ENCODE peak calls at places on chromosome 1, in eight cellular contexts. X is GM12865, S is GM10248, Q is kidney, W is GM06990, J is colonic mucosa, R is B cell, L is fibroblast of mammary gland. U is an unnamed sample.

GRCh38 chr1:163170975-163171676 is 31.6 kb downstream of the RGS5 start:
- DNase-seq in R (no peak), Q (no peak), L (peak; percentile 75), J (no peak), S (no peak), W (no peak), X (no peak), U (no peak)

GRCh38 chr1:184789899-184790298 is 35.2 kb upstream of the EDEM3 start:
- DNase-seq in Q (no peak), J (no peak), S (no peak), R (no peak), X (no peak), W (no peak), L (peak; percentile 86), U (no peak)

GRCh38 chr1:222754386-222755139 is 17.6 kb downstream of the FAM177B start:
- DNase-seq in X (no peak), L (peak; percentile 97), Q (peak; percentile 76), S (no peak), J (no peak), R (no peak), W (no peak), U (no peak)

GRCh38 chr1:246567258-246568235 is 1.3 kb downstream of the CNST start:
- DNase-seq in S (no peak), X (peak; percentile 32), Q (peak; percentile 14), W (no peak), J (no peak), L (peak; percentile 81), R (no peak), U (no peak)

GRCh38 chr1:63277195-63278192 is 44.9 kb upstream of the FOXD3 start:
- DNase-seq in W (no peak), L (no peak), S (no peak), Q (no peak), J (peak; percentile 56), X (no peak), R (no peak), U (no peak)

GRCh38 chr1:171455967-171456366 is 29.4 kb upstream of the PRRC2C start:
- DNase-seq in L (no peak), J (no peak), X (no peak), W (no peak), Q (no peak), R (no peak), S (no peak), U (no peak)

GRCh38 chr1:46131093-46131492 is 1.3 kb downstream of the PIK3R3 start:
- DNase-seq in S (no peak), W (no peak), X (peak; percentile 23), L (no peak), R (no peak), J (no peak), Q (no peak), U (no peak)

GRCh38 chr1:3530931-3531818 is 76.7 kb downstream of the ARHGEF16 start:
- DNase-seq in R (peak; percentile 98), S (no peak), L (peak; percentile 8), W (no peak), X (peak; percentile 13), Q (peak; percentile 92), J (peak; percentile 84), U (peak; percentile 74)

GRCh38 chr1:9281907-9282306 is 10.8 kb upstream of the SPSB1 start:
- DNase-seq in W (no peak), Q (peak; percentile 53), J (no peak), R (no peak), L (no peak), X (no peak), S (no peak), U (no peak)

GRCh38 chr1:177753655-177754054 is 216.2 kb downstream of the SEC16B start:
- DNase-seq in L (no peak), W (no peak), R (no peak), Q (no peak), X (no peak), S (no peak), J (no peak), U (no peak)

GRCh38 chr1:29217633-29218032 is 13.1 kb downstream of the MECR start:
- DNase-seq in R (no peak), S (no peak), Q (no peak), J (no peak), L (no peak), X (no peak), W (no peak), U (no peak)

GRCh38 chr1:30750751-30751291 is 6.8 kb downstream of the LAPTM5 start:
- DNase-seq in S (no peak), R (peak; percentile 77), J (no peak), L (no peak), Q (peak; percentile 72), X (peak; percentile 86), W (peak; percentile 79), U (no peak)

GRCh38 chr1:247110627-247111258 is 6.6 kb upstream of the ZNF669 start:
- DNase-seq in J (no peak), R (no peak), X (no peak), L (peak; percentile 28), W (no peak), Q (no peak), S (no peak), U (no peak)

GRCh38 chr1:209105769-209106168 is 477.7 kb upstream of the CAMK1G start:
- DNase-seq in R (no peak), Q (no peak), L (no peak), X (no peak), W (no peak), J (no peak), S (no peak), U (no peak)

GRCh38 chr1:74733616-74734484 is 898 bp downstream of the TYW3 start:
- DNase-seq in L (peak; percentile 82), R (peak; percentile 40), S (peak; percentile 53), J (peak; percentile 60), Q (no peak), W (no peak), X (peak; percentile 85), U (no peak)

GRCh38 chr1:181469829-181470228 is 13.5 kb upstream of the CACNA1E start:
- DNase-seq in X (no peak), W (no peak), R (no peak), S (no peak), L (peak; percentile 71), Q (no peak), J (no peak), U (no peak)

GRCh38 chr1:61797045-61797755 is 54.9 kb downstream of the PATJ start:
- DNase-seq in L (no peak), S (no peak), J (no peak), R (no peak), Q (no peak), W (no peak), X (no peak), U (no peak)

GRCh38 chr1:156489935-156490293 is 10.7 kb downstream of the MEF2D start:
- DNase-seq in W (no peak), L (no peak), X (no peak), J (no peak), S (no peak), R (no peak), Q (no peak), U (no peak)

GRCh38 chr1:169944621-169945020 is 50.9 kb upstream of the SCYL3 start:
- DNase-seq in Q (no peak), S (no peak), L (no peak), J (no peak), R (no peak), W (no peak), X (no peak), U (no peak)

GRCh38 chr1:236830560-236830959 is 35.5 kb downstream of the MTR start:
- DNase-seq in L (no peak), W (no peak), Q (no peak), J (no peak), X (no peak), R (no peak), S (no peak), U (no peak)

GRCh38 chr1:150764617-150765090 is 924 bp downstream of the CTSS start:
- DNase-seq in S (no peak), X (peak; percentile 65), R (no peak), L (peak; percentile 80), J (no peak), W (peak; percentile 15), Q (no peak), U (no peak)

GRCh38 chr1:3500265-3500835 is 45.9 kb downstream of the ARHGEF16 start:
- DNase-seq in W (no peak), R (no peak), J (no peak), X (no peak), Q (no peak), S (no peak), L (no peak), U (no peak)

GRCh38 chr1:79594121-79594698 is 587.7 kb upstream of the ADGRL4 start:
- DNase-seq in J (no peak), R (no peak), W (no peak), L (no peak), Q (no peak), X (no peak), S (no peak), U (no peak)

GRCh38 chr1:230643887-230644286 is 1.6 kb downstream of the COG2 start:
- DNase-seq in W (no peak), J (no peak), S (peak; percentile 18), Q (no peak), X (peak; percentile 27), L (peak; percentile 10), R (no peak), U (no peak)
- TF ChIP-seq CTCF in W (peak; percentile 15), J (no peak), S (no peak), Q (no peak), X (peak; percentile 5), L (no peak), R (no peak), U (no peak)

GRCh38 chr1:67791261-67791660 is 42.0 kb downstream of the GNG12 start:
- DNase-seq in J (no peak), R (no peak), L (peak; percentile 79), Q (no peak), X (no peak), S (no peak), W (no peak), U (no peak)
- TF ChIP-seq CTCF in J (no peak), R (no peak), L (no peak), Q (no peak), X (no peak), S (no peak), W (no peak), U (no peak)

GRCh38 chr1:203440780-203441179 is 34.8 kb upstream of the PRELP start:
- DNase-seq in R (peak; percentile 30), Q (peak; percentile 91), J (peak; percentile 79), L (peak; percentile 58), S (peak; percentile 45), X (peak; percentile 57), W (peak; percentile 22), U (peak; percentile 66)
- TF ChIP-seq CTCF in R (no peak), Q (no peak), J (peak; percentile 49), L (peak; percentile 48), S (peak; percentile 43), X (peak; percentile 43), W (peak; percentile 54), U (no peak)

GRCh38 chr1:218813247-218813646 is 360.4 kb upstream of the LYPLAL1 start:
- DNase-seq in W (no peak), X (no peak), R (no peak), Q (no peak), S (no peak), L (peak; percentile 69), J (no peak), U (no peak)

GRCh38 chr1:218810336-218810735 is 363.3 kb upstream of the LYPLAL1 start:
- DNase-seq in X (no peak), J (no peak), R (no peak), L (peak; percentile 55), W (no peak), S (no peak), Q (no peak), U (no peak)

GRCh38 chr1:218811497-218811896 is 362.2 kb upstream of the LYPLAL1 start:
- DNase-seq in W (no peak), S (no peak), Q (no peak), L (peak; percentile 72), R (no peak), J (no peak), X (no peak), U (no peak)

GRCh38 chr1:218815076-218815475 is 358.6 kb upstream of the LYPLAL1 start:
- DNase-seq in J (no peak), Q (no peak), W (no peak), L (no peak), R (no peak), S (no peak), X (no peak), U (no peak)

GRCh38 chr1:218812360-218812759 is 361.3 kb upstream of the LYPLAL1 start:
- DNase-seq in S (no peak), Q (no peak), L (no peak), X (no peak), J (no peak), W (no peak), R (no peak), U (no peak)
- TF ChIP-seq CTCF in S (no peak), Q (no peak), L (no peak), X (no peak), J (no peak), W (no peak), R (no peak), U (no peak)